ENCODE peak calls at places on chromosome 15, in four cellular contexts. X is NCI-H460, U is activated T-cell treated with anti-CD3 and anti-CD28 coated beads for 4 hours, W is T-helper 17 cell. D is an unnamed sample.
A peak's percentile ranks its signal among the peaks of the same experiment; 100 is the strongest.

GRCh38 chr15:45402955-45403892 is 24.9 kb upstream of the GATM start:
- DNase-seq in W (peak; percentile 11), U (no peak), X (no peak), D (peak; percentile 3)

GRCh38 chr15:77907824-77908751 is 169.4 kb downstream of the TBC1D2B start:
- DNase-seq in X (no peak), U (peak; percentile 27), W (no peak), D (peak; percentile 24)

GRCh38 chr15:85702321-85703230 is 92.1 kb downstream of the KLHL25 start:
- DNase-seq in U (no peak), X (no peak), W (no peak), D (no peak)

GRCh38 chr15:51888593-51889195 is 59.2 kb downstream of the TMOD3 start:
- DNase-seq in U (no peak), X (peak; percentile 25), W (no peak), D (no peak)

GRCh38 chr15:57138260-57138895 is 219.9 kb downstream of the TCF12 start:
- DNase-seq in W (no peak), X (peak; percentile 46), U (no peak), D (no peak)

GRCh38 chr15:92393994-92394326 is 279 bp downstream of the ST8SIA2 start:
- DNase-seq in U (no peak), W (no peak), X (no peak), D (no peak)

GRCh38 chr15:60605879-60606304 is 127.0 kb upstream of the ICE2 start:
- DNase-seq in U (no peak), X (no peak), W (no peak), D (no peak)

GRCh38 chr15:86915811-86916331 is 836.2 kb downstream of the AGBL1 start:
- DNase-seq in U (no peak), W (no peak), X (peak; percentile 24), D (no peak)

GRCh38 chr15:90497912-90498311 is 31.8 kb upstream of the CRTC3 start:
- DNase-seq in W (no peak), X (no peak), U (no peak), D (no peak)

GRCh38 chr15:91032919-91033803 is 10.8 kb upstream of the VPS33B start:
- DNase-seq in W (peak; percentile 31), U (peak; percentile 19), X (peak; percentile 48), D (peak; percentile 40)

GRCh38 chr15:66783327-66784124 is 81.5 kb downstream of the SMAD6 start:
- DNase-seq in U (no peak), X (no peak), W (no peak), D (no peak)

GRCh38 chr15:80620141-80620540 is 75.0 kb upstream of the ABHD17C start:
- DNase-seq in X (no peak), U (no peak), W (no peak), D (no peak)

GRCh38 chr15:51647128-51647562 is 24.6 kb upstream of the DMXL2 start:
- DNase-seq in U (no peak), X (no peak), W (no peak), D (no peak)

GRCh38 chr15:62600376-62600775 is 435.3 kb upstream of the C2CD4B start:
- DNase-seq in W (no peak), U (no peak), X (no peak), D (no peak)

GRCh38 chr15:98896002-98896721 is 111.4 kb downstream of the PGPEP1L start:
- DNase-seq in U (no peak), X (no peak), W (no peak), D (no peak)

GRCh38 chr15:48267766-48268165 is 61.7 kb downstream of the SLC12A1 start:
- DNase-seq in U (no peak), W (no peak), X (no peak), D (no peak)

GRCh38 chr15:42591238-42591936 is 16.0 kb downstream of the STARD9 start:
- DNase-seq in X (peak; percentile 19), W (no peak), U (no peak), D (no peak)

GRCh38 chr15:61651267-61651666 is 409.0 kb downstream of the VPS13C start:
- DNase-seq in U (no peak), X (no peak), W (no peak), D (no peak)

GRCh38 chr15:70605606-70606410 is 157.6 kb downstream of the UACA start:
- DNase-seq in X (no peak), U (no peak), W (no peak), D (no peak)

GRCh38 chr15:69998541-69999391 is 99.0 kb downstream of the TLE3 start:
- DNase-seq in U (no peak), X (no peak), W (no peak), D (no peak)

GRCh38 chr15:27438403-27439375 is 467.7 kb downstream of the GABRG3 start:
- DNase-seq in W (no peak), X (no peak), U (no peak), D (no peak)

GRCh38 chr15:68209735-68210408 is 4.7 kb upstream of the CALML4 start:
- DNase-seq in W (no peak), U (peak; percentile 14), X (no peak), D (peak; percentile 22)

GRCh38 chr15:77506311-77507150 is 85.8 kb downstream of the HMG20A start:
- DNase-seq in W (no peak), X (no peak), U (no peak), D (no peak)

GRCh38 chr15:55514414-55514850 is 6.4 kb upstream of the DNAAF4 start:
- DNase-seq in W (no peak), U (no peak), X (no peak), D (no peak)

GRCh38 chr15:25695875-25696760 is 167.0 kb downstream of the ATP10A start:
- DNase-seq in U (no peak), W (no peak), X (no peak), D (no peak)

GRCh38 chr15:93026359-93026758 is 62.7 kb downstream of the RGMA start:
- DNase-seq in U (no peak), X (no peak), W (no peak), D (no peak)

GRCh38 chr15:40847225-40847961 is 3.5 kb downstream of the SPINT1 start:
- DNase-seq in W (no peak), X (no peak), U (no peak), D (no peak)

GRCh38 chr15:92140802-92141201 is 252.9 kb upstream of the ST8SIA2 start:
- DNase-seq in W (no peak), U (no peak), X (no peak), D (no peak)

GRCh38 chr15:67074886-67075229 is 9.5 kb downstream of the SMAD3 start:
- DNase-seq in U (no peak), W (no peak), X (no peak), D (no peak)

GRCh38 chr15:64315136-64315661 is 40.8 kb downstream of the CSNK1G1 start:
- DNase-seq in W (no peak), U (no peak), X (no peak), D (no peak)

GRCh38 chr15:92624401-92624991 is 31.1 kb downstream of the FAM174B start:
- DNase-seq in U (no peak), X (no peak), W (no peak), D (no peak)

GRCh38 chr15:39285066-39285465 is 295.8 kb upstream of the THBS1 start:
- DNase-seq in U (no peak), W (no peak), X (no peak), D (no peak)

GRCh38 chr15:70258369-70259029 is 160.8 kb upstream of the TLE3 start:
- DNase-seq in U (peak; percentile 46), W (peak; percentile 11), X (no peak), D (peak; percentile 54)

GRCh38 chr15:99454941-99455795 is 110.6 kb upstream of the MEF2A start:
- DNase-seq in X (peak; percentile 41), U (no peak), W (no peak), D (no peak)

GRCh38 chr15:48414015-48414414 is 82.8 kb downstream of the DUT start:
- DNase-seq in W (no peak), X (no peak), U (no peak), D (no peak)

GRCh38 chr15:65085207-65085753 is 8.7 kb downstream of the KBTBD13 start:
- DNase-seq in X (no peak), U (no peak), W (no peak), D (no peak)